ENCODE peak calls at places on chromosomes 13 and 19, in six cellular contexts. T is tibial artery, R is astrocyte of the spinal cord, S is breast epithelium, V is esophagus squamous epithelium, I is uterus. F is an unnamed sample.

GRCh38 chr13:45859682-45860081 is 8.1 kb upstream of the SIAH3 start:
- DNase-seq in T (no peak), R (no peak), S (no peak), V (no peak), I (no peak), F (no peak)

GRCh38 chr19:50046649-50047503 is 21.1 kb downstream of the ZNF473 start:
- DNase-seq in T (no peak), R (no peak), S (peak; percentile 24), V (no peak), I (peak; percentile 39), F (no peak)

GRCh38 chr19:31352296-31352781 is 3.1 kb upstream of the TSHZ3 start:
- DNase-seq in T (no peak), R (no peak), S (no peak), V (no peak), I (no peak), F (no peak)

GRCh38 chr13:35472308-35473008 is 4.0 kb downstream of the MAB21L1 start:
- DNase-seq in T (no peak), R (peak; percentile 10), S (no peak), V (no peak), I (no peak), F (no peak)

GRCh38 chr19:8697671-8698432 is 743 bp downstream of the ACTL9 start:
- DNase-seq in T (no peak), R (no peak), S (no peak), V (no peak), I (no peak), F (no peak)

GRCh38 chr19:49432141-49433073 is 7.2 kb downstream of the GFY start:
- DNase-seq in T (no peak), R (no peak), S (no peak), V (no peak), I (no peak), F (no peak)

GRCh38 chr13:75222031-75222430 is 259.9 kb downstream of the TBC1D4 start:
- DNase-seq in T (no peak), R (peak; percentile 24), S (no peak), V (no peak), I (no peak), F (no peak)

GRCh38 chr19:41296323-41296935 is 13.5 kb upstream of the CCDC97 start:
- DNase-seq in T (no peak), R (no peak), S (peak; percentile 50), V (no peak), I (no peak), F (no peak)

GRCh38 chr19:3669134-3669436 is 31.2 kb downstream of the PIP5K1C start:
- DNase-seq in T (no peak), R (no peak), S (no peak), V (no peak), I (no peak), F (no peak)

GRCh38 chr13:99498304-99499161 is 2.7 kb upstream of the TM9SF2 start:
- DNase-seq in T (peak; percentile 99), R (peak; percentile 98), S (peak; percentile 98), V (peak; percentile 72), I (peak; percentile 97), F (peak; percentile 93)

GRCh38 chr13:99307247-99307646 is at the start of gene GPR183:
- DNase-seq in T (no peak), R (peak; percentile 42), S (no peak), V (no peak), I (no peak), F (no peak)

GRCh38 chr13:111411186-111411858 is 90.9 kb downstream of the TEX29 start:
- DNase-seq in T (no peak), R (no peak), S (no peak), V (no peak), I (no peak), F (no peak)

GRCh38 chr13:93420206-93420605 is 193.6 kb downstream of the GPC6 start:
- DNase-seq in T (no peak), R (no peak), S (no peak), V (no peak), I (no peak), F (no peak)

GRCh38 chr19:16902545-16902944 is 13.7 kb downstream of the F2RL3 start:
- DNase-seq in T (no peak), R (no peak), S (no peak), V (no peak), I (no peak), F (no peak)

GRCh38 chr19:2381151-2381822 is 21.2 kb downstream of the TMPRSS9 start:
- DNase-seq in T (no peak), R (peak; percentile 47), S (no peak), V (no peak), I (no peak), F (no peak)

GRCh38 chr19:1232231-1232637 is 5.6 kb downstream of the CBARP start:
- DNase-seq in T (no peak), R (no peak), S (no peak), V (no peak), I (no peak), F (no peak)

GRCh38 chr13:48726711-48727110 is 73.0 kb downstream of the CYSLTR2 start:
- DNase-seq in T (no peak), R (no peak), S (no peak), V (no peak), I (no peak), F (no peak)

GRCh38 chr13:60112771-60113170 is 51.0 kb downstream of the DIAPH3 start:
- DNase-seq in T (no peak), R (peak; percentile 30), S (no peak), V (no peak), I (no peak), F (no peak)

GRCh38 chr13:97938701-97939475 is 14.6 kb upstream of the IPO5 start:
- DNase-seq in T (no peak), R (no peak), S (no peak), V (no peak), I (no peak), F (no peak)

GRCh38 chr19:17755977-17756670 is 4.8 kb downstream of the FCHO1 start:
- DNase-seq in T (no peak), R (peak; percentile 39), S (no peak), V (no peak), I (no peak), F (no peak)

GRCh38 chr13:85616275-85616674 is 182.9 kb downstream of the SLITRK6 start:
- DNase-seq in T (no peak), R (peak; percentile 2), S (no peak), V (no peak), I (no peak), F (no peak)

GRCh38 chr19:656751-657559 is 6.1 kb downstream of the RNF126 start:
- DNase-seq in T (no peak), R (no peak), S (no peak), V (no peak), I (no peak), F (no peak)

GRCh38 chr13:73168226-73168992 is 109.6 kb downstream of the KLF5 start:
- DNase-seq in T (no peak), R (peak; percentile 45), S (no peak), V (no peak), I (no peak), F (no peak)

GRCh38 chr19:14115761-14116160 is 1.8 kb downstream of the PRKACA start:
- DNase-seq in T (no peak), R (no peak), S (no peak), V (no peak), I (no peak), F (no peak)

GRCh38 chr19:633786-634639 is 676 bp upstream of the POLRMT start:
- DNase-seq in T (no peak), R (no peak), S (no peak), V (no peak), I (no peak), F (no peak)

GRCh38 chr13:60303166-60303565 is 93.9 kb upstream of the TDRD3 start:
- DNase-seq in T (no peak), R (no peak), S (no peak), V (no peak), I (no peak), F (no peak)

GRCh38 chr19:6271251-6271650 is 8.5 kb downstream of the MLLT1 start:
- DNase-seq in T (no peak), R (no peak), S (no peak), V (no peak), I (peak; percentile 26), F (no peak)
- TF ChIP-seq CTCF in T (no peak), R (peak; percentile 41), S (no peak), V (no peak), I (no peak), F (peak; percentile 44)

GRCh38 chr19:27975419-27976005 is 1237.4 kb downstream of the UQCRFS1 start:
- DNase-seq in T (no peak), R (no peak), S (no peak), V (no peak), I (no peak), F (no peak)

GRCh38 chr19:27971869-27972268 is 1241.1 kb downstream of the UQCRFS1 start:
- DNase-seq in T (no peak), R (no peak), S (no peak), V (no peak), I (no peak), F (no peak)

GRCh38 chr19:27972291-27973040 is 1240.5 kb downstream of the UQCRFS1 start:
- DNase-seq in T (no peak), R (peak; percentile 58), S (no peak), V (no peak), I (no peak), F (no peak)

GRCh38 chr19:27971071-27971470 is 1241.9 kb downstream of the UQCRFS1 start:
- DNase-seq in T (no peak), R (no peak), S (no peak), V (no peak), I (no peak), F (no peak)

DNA sequence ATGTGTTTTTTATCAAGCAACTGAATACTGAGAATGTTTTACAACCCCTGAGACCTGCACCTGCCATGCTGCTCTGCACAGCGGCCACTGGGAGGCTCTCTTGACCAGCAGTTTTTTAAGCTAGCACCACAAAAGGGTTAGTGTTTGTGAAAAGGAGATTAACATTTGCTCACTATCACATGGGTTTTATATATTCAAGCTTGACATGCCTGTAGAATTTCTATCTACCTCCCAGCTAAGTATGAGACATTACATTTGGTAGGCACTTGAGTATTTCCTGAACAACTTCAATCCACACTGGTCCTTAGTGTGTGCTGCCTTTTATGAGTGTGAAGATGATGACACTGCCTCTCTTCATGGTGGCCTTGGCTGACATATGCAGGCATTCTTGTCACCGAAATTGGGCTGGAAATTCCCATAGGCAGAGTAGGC is 1238.9 kb downstream of the UQCRFS1 start:
- DNase-seq in T (no peak), R (peak; percentile 24), S (no peak), V (no peak), I (no peak), F (no peak)
- TF ChIP-seq CTCF in T (no peak), R (peak; percentile 65), S (peak; percentile 8), V (peak; percentile 33), I (peak; percentile 48), F (peak; percentile 47)

GRCh38 chr13:77067519-77067918 is 40.6 kb upstream of the FBXL3 start:
- DNase-seq in T (no peak), R (no peak), S (no peak), V (no peak), I (no peak), F (no peak)

GRCh38 chr13:77061362-77061761 is 34.4 kb upstream of the FBXL3 start:
- DNase-seq in T (no peak), R (no peak), S (no peak), V (no peak), I (no peak), F (no peak)

GRCh38 chr13:77062097-77062496 is 35.1 kb upstream of the FBXL3 start:
- DNase-seq in T (no peak), R (no peak), S (no peak), V (no peak), I (no peak), F (no peak)

GRCh38 chr13:77065456-77066147 is 38.6 kb upstream of the FBXL3 start:
- DNase-seq in T (no peak), R (no peak), S (no peak), V (no peak), I (no peak), F (no peak)
- TF ChIP-seq CTCF in T (no peak), R (no peak), S (no peak), V (no peak), I (no peak), F (no peak)

GRCh38 chr19:42919757-42920079 is 2.0 kb upstream of the PSG6 start:
- DNase-seq in T (no peak), R (no peak), S (no peak), V (no peak), I (no peak), F (no peak)
- TF ChIP-seq CTCF in T (no peak), R (no peak), S (no peak), V (no peak), I (no peak), F (no peak)

F was measured in AG09319.